ENCODE peak calls at places on chromosome 9, in ten cellular contexts. X is endodermal cell, G is BJ, O is Caco-2, E is GM12878, J is osteoblast, Y is mesenchymal stem cell, I is PC-3, B is right lobe of liver, M is uterus. Q is an unnamed sample.

GRCh38 chr9:116482740-116483139 is 204.4 kb upstream of the TRIM32 start:
- DNase-seq in X (peak; percentile 68), G (no peak), O (no peak), E (no peak), J (no peak), Y (no peak), I (no peak), B (no peak), M (no peak), Q (no peak)

GRCh38 chr9:97408562-97408961 is 3.3 kb upstream of the TDRD7 start:
- DNase-seq in X (no peak), G (no peak), O (no peak), E (no peak), J (no peak), Y (no peak), I (no peak), B (no peak), M (no peak), Q (no peak)

GRCh38 chr9:8179381-8180053 is 379.9 kb upstream of the DMAC1 start:
- DNase-seq in X (no peak), G (no peak), O (no peak), E (no peak), J (no peak), Y (no peak), I (no peak), B (no peak), M (no peak), Q (no peak)

GRCh38 chr9:126788631-126789349 is 16.1 kb upstream of the ZBTB43 start:
- DNase-seq in X (no peak), G (no peak), O (no peak), E (no peak), J (peak; percentile 58), Y (peak; percentile 65), I (peak; percentile 67), B (no peak), M (no peak), Q (no peak)

GRCh38 chr9:110217656-110218099 is 9.7 kb upstream of the C9orf152 start:
- DNase-seq in X (no peak), G (peak; percentile 9), O (no peak), E (no peak), J (no peak), Y (peak; percentile 61), I (peak; percentile 62), B (no peak), M (no peak), Q (no peak)

GRCh38 chr9:134734270-134734669 is 92.7 kb downstream of the COL5A1 start:
- DNase-seq in X (no peak), G (no peak), O (no peak), E (no peak), J (no peak), Y (peak; percentile 85), I (no peak), B (no peak), M (peak; percentile 76), Q (no peak)

GRCh38 chr9:124652203-124652992 is 118.7 kb downstream of the NR6A1 start:
- DNase-seq in X (no peak), G (peak; percentile 98), O (no peak), E (no peak), J (peak; percentile 72), Y (peak; percentile 94), I (peak; percentile 82), B (no peak), M (no peak), Q (no peak)

GRCh38 chr9:96441798-96442445 is 8.0 kb upstream of the HABP4 start:
- DNase-seq in X (no peak), G (no peak), O (peak; percentile 71), E (no peak), J (peak; percentile 37), Y (peak; percentile 24), I (peak; percentile 59), B (no peak), M (no peak), Q (no peak)

GRCh38 chr9:98609646-98610045 is 99.1 kb downstream of the GABBR2 start:
- DNase-seq in X (no peak), G (no peak), O (no peak), E (no peak), J (no peak), Y (no peak), I (no peak), B (no peak), M (no peak), Q (no peak)

GRCh38 chr9:98611319-98611718 is 97.4 kb downstream of the GABBR2 start:
- DNase-seq in X (no peak), G (no peak), O (no peak), E (no peak), J (no peak), Y (no peak), I (no peak), B (no peak), M (no peak), Q (no peak)

GRCh38 chr9:98610711-98611110 is 98.0 kb downstream of the GABBR2 start:
- DNase-seq in X (no peak), G (no peak), O (no peak), E (no peak), J (no peak), Y (no peak), I (no peak), B (no peak), M (no peak), Q (no peak)

GRCh38 chr9:98610196-98610595 is 98.5 kb downstream of the GABBR2 start:
- DNase-seq in X (no peak), G (no peak), O (no peak), E (no peak), J (peak; percentile 56), Y (no peak), I (no peak), B (no peak), M (no peak), Q (no peak)

GRCh38 chr9:98611986-98612505 is 96.7 kb downstream of the GABBR2 start:
- DNase-seq in X (no peak), G (no peak), O (no peak), E (no peak), J (no peak), Y (no peak), I (no peak), B (no peak), M (no peak), Q (peak; percentile 7)
- H3K27me3 ChIP-seq in X (no peaks in the 10 kb centered on the region), G (peaks cover 4% of the 10 kb centered on the region), O (no peaks in the 10 kb centered on the region), E (no peaks in the 10 kb centered on the region), J (peaks cover 4% of the 10 kb centered on the region), Y (peaks cover 22% of the 10 kb centered on the region), I (no peaks in the 10 kb centered on the region), B (no peaks in the 10 kb centered on the region), M (no peaks in the 10 kb centered on the region), Q (no peaks in the 10 kb centered on the region)

GRCh38 chr9:130688070-130688469 is 5.5 kb upstream of the EXOSC2 start:
- DNase-seq in X (no peak), G (no peak), O (no peak), E (no peak), J (peak; percentile 18), Y (no peak), I (no peak), B (no peak), M (no peak), Q (no peak)

GRCh38 chr9:130685104-130685503 is 8.5 kb upstream of the EXOSC2 start:
- DNase-seq in X (no peak), G (no peak), O (no peak), E (no peak), J (no peak), Y (no peak), I (no peak), B (no peak), M (no peak), Q (no peak)

GRCh38 chr9:130689572-130689936 is 4.0 kb upstream of the EXOSC2 start:
- DNase-seq in X (no peak), G (no peak), O (no peak), E (no peak), J (peak; percentile 54), Y (no peak), I (no peak), B (no peak), M (no peak), Q (no peak)

GRCh38 chr9:130689937-130690700 is 3.5 kb upstream of the EXOSC2 start:
- DNase-seq in X (peak; percentile 86), G (peak; percentile 65), O (peak; percentile 89), E (peak; percentile 53), J (peak; percentile 92), Y (peak; percentile 72), I (peak; percentile 95), B (no peak), M (peak; percentile 75), Q (peak; percentile 87)

DNA sequence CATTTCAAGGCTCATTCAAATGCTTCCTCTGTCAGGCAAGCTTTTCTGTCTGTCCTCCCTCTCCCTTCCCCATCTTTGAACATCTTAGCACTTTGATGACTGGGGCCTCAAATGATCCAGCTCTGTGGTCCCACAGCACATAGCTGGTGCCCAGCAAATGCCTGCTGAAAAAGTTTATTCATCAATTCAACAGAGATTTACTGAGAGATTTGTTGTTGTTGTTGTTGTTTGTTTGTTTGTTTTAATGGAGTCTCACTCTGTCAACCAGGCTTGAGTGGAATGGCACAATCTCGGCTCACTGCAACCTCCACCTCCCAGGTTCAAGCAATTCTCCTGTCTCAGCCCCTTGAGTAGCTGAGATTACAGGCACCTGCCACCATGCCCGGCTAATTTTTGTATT is 6.0 kb upstream of the EXOSC2 start:
- DNase-seq in X (no peak), G (no peak), O (no peak), E (no peak), J (peak; percentile 63), Y (no peak), I (no peak), B (no peak), M (no peak), Q (no peak)
- H3K27me3 ChIP-seq in X (no peaks in the 10 kb centered on the region), G (no peaks in the 10 kb centered on the region), O (no peaks in the 10 kb centered on the region), E (peaks cover 2% of the 10 kb centered on the region), J (no peaks in the 10 kb centered on the region), Y (no peaks in the 10 kb centered on the region), I (no peaks in the 10 kb centered on the region), B (no peaks in the 10 kb centered on the region), M (no peaks in the 10 kb centered on the region), Q (no peaks in the 10 kb centered on the region)

GRCh38 chr9:106862946-106863740 is at the start of gene ZNF462:
- DNase-seq in X (peak; percentile 82), G (no peak), O (peak; percentile 63), E (no peak), J (peak; percentile 68), Y (peak; percentile 90), I (peak; percentile 28), B (peak; percentile 27), M (peak; percentile 53), Q (no peak)

GRCh38 chr9:106861585-106862114 is 1.3 kb upstream of the ZNF462 start:
- DNase-seq in X (peak; percentile 54), G (no peak), O (no peak), E (no peak), J (peak; percentile 55), Y (no peak), I (no peak), B (no peak), M (no peak), Q (no peak)

GRCh38 chr9:106866243-106866642 is 3.3 kb downstream of the ZNF462 start:
- DNase-seq in X (no peak), G (no peak), O (no peak), E (peak; percentile 45), J (no peak), Y (no peak), I (no peak), B (no peak), M (no peak), Q (no peak)

GRCh38 chr9:106862115-106862945 is 636 bp upstream of the ZNF462 start:
- DNase-seq in X (peak; percentile 86), G (no peak), O (peak; percentile 48), E (no peak), J (peak; percentile 86), Y (peak; percentile 68), I (peak; percentile 42), B (peak; percentile 27), M (peak; percentile 39), Q (no peak)

GRCh38 chr9:106864533-106865143 is 1.7 kb downstream of the ZNF462 start:
- DNase-seq in X (peak; percentile 67), G (no peak), O (no peak), E (no peak), J (peak; percentile 54), Y (peak; percentile 67), I (peak; percentile 36), B (no peak), M (peak; percentile 27), Q (no peak)
- H3K27me3 ChIP-seq in X (peaks cover 5% of the 10 kb centered on the region), G (peaks cover 3% of the 10 kb centered on the region), O (no peaks in the 10 kb centered on the region), E (peaks cover 18% of the 10 kb centered on the region), J (peaks cover 8% of the 10 kb centered on the region), Y (no peaks in the 10 kb centered on the region), I (no peaks in the 10 kb centered on the region), B (no peaks in the 10 kb centered on the region), M (no peaks in the 10 kb centered on the region), Q (peaks cover 47% of the 10 kb centered on the region)

GRCh38 chr9:106869458-106869857 is 6.5 kb downstream of the ZNF462 start:
- DNase-seq in X (no peak), G (no peak), O (no peak), E (no peak), J (no peak), Y (no peak), I (peak; percentile 30), B (no peak), M (no peak), Q (no peak)

GRCh38 chr9:106869028-106869427 is 6.1 kb downstream of the ZNF462 start:
- DNase-seq in X (no peak), G (no peak), O (no peak), E (no peak), J (no peak), Y (no peak), I (no peak), B (no peak), M (no peak), Q (no peak)

GRCh38 chr9:106868565-106868964 is 5.6 kb downstream of the ZNF462 start:
- DNase-seq in X (no peak), G (no peak), O (no peak), E (no peak), J (no peak), Y (no peak), I (no peak), B (peak; percentile 56), M (peak; percentile 32), Q (no peak)

GRCh38 chr9:106872641-106873040 is 9.7 kb downstream of the ZNF462 start:
- DNase-seq in X (no peak), G (no peak), O (no peak), E (no peak), J (no peak), Y (no peak), I (no peak), B (no peak), M (no peak), Q (no peak)

GRCh38 chr9:106868096-106868495 is 5.1 kb downstream of the ZNF462 start:
- DNase-seq in X (no peak), G (no peak), O (no peak), E (no peak), J (no peak), Y (no peak), I (no peak), B (no peak), M (no peak), Q (no peak)
- H3K27me3 ChIP-seq in X (no peaks in the 10 kb centered on the region), G (no peaks in the 10 kb centered on the region), O (no peaks in the 10 kb centered on the region), E (peaks cover 2% of the 10 kb centered on the region), J (no peaks in the 10 kb centered on the region), Y (no peaks in the 10 kb centered on the region), I (no peaks in the 10 kb centered on the region), B (no peaks in the 10 kb centered on the region), M (no peaks in the 10 kb centered on the region), Q (peaks cover 9% of the 10 kb centered on the region)